ENCODE peak calls at places on chromosomes 11 and 22, in four cellular contexts. I, Q, P and V are unnamed samples.

GRCh38 chr11:11505190-11505589 is 116.6 kb downstream of the GALNT18 start:
- DNase-seq in Q (no peak), I (no peak), P (no peak), V (no peak)

GRCh38 chr11:46099973-46100335 is 21.3 kb downstream of the PHF21A start:
- DNase-seq in P (no peak), Q (no peak), I (no peak), V (no peak)

GRCh38 chr22:24155597-24156145 is 25.6 kb upstream of the SUSD2 start:
- DNase-seq in Q (peak), P (no peak), I (no peak), V (peak)

GRCh38 chr11:112265659-112266409 is 5.2 kb upstream of the PLET1 start:
- DNase-seq in P (no peak), I (no peak), Q (no peak), V (no peak)

GRCh38 chr11:74397531-74398243 is 546 bp downstream of the PGM2L1 start:
- DNase-seq in Q (peak), P (peak), I (no peak), V (peak)

GRCh38 chr22:39214383-39215069 is 30.3 kb downstream of the PDGFB start:
- DNase-seq in P (no peak), I (no peak), Q (peak), V (no peak)

GRCh38 chr11:71203681-71204080 is 48.7 kb downstream of the SHANK2 start:
- DNase-seq in I (no peak), Q (no peak), P (no peak), V (no peak)

GRCh38 chr11:107549253-107549953 is 16.1 kb downstream of the ALKBH8 start:
- DNase-seq in Q (peak), P (peak), I (no peak), V (peak)

GRCh38 chr22:36617694-36618522 is 85.6 kb downstream of the CACNG2 start:
- DNase-seq in Q (no peak), I (no peak), P (no peak), V (no peak)

GRCh38 chr11:46674463-46675287 is 25.7 kb downstream of the ARHGAP1 start:
- DNase-seq in Q (peak), P (peak), I (no peak), V (peak)

GRCh38 chr22:19723165-19723989 is at the start of gene GP1BB:
- DNase-seq in P (peak), I (no peak), Q (no peak), V (peak)

GRCh38 chr22:35604671-35605457 is 12.3 kb downstream of the MB start:
- DNase-seq in Q (no peak), I (no peak), P (peak), V (no peak)

GRCh38 chr11:116693206-116694016 is 79.4 kb downstream of the BUD13 start:
- DNase-seq in I (no peak), Q (no peak), P (no peak), V (no peak)

GRCh38 chr11:129846508-129847335 is 31.1 kb downstream of the TMEM45B start:
- DNase-seq in P (no peak), Q (peak), I (peak), V (no peak)

GRCh38 chr11:67120881-67121710 is 2.0 kb downstream of the KDM2A start:
- DNase-seq in I (peak), P (peak), Q (no peak), V (no peak)
- TF ChIP-seq TARDBP in I (no peak), P (no peak), Q (no peak), V (no peak)

GRCh38 chr11:5736396-5736795 is at the start of gene OR56B1:
- DNase-seq in P (no peak), Q (no peak), I (no peak), V (no peak)
- TF ChIP-seq SP1 in P (no peak), Q (no peak), I (no peak), V (no peak)

GRCh38 chr22:40411506-40411861 is 41.1 kb downstream of the SGSM3 start:
- DNase-seq in P (no peak), Q (no peak), I (no peak), V (no peak)
- TF ChIP-seq TARDBP in P (no peak), Q (no peak), I (no peak), V (no peak)

GRCh38 chr11:8813658-8814057 is 97.3 kb upstream of the AKIP1 start:
- DNase-seq in P (peak), Q (peak), I (no peak), V (peak)
- TF ChIP-seq SP1 in P (no peak), Q (no peak), I (no peak), V (no peak)

DNA sequence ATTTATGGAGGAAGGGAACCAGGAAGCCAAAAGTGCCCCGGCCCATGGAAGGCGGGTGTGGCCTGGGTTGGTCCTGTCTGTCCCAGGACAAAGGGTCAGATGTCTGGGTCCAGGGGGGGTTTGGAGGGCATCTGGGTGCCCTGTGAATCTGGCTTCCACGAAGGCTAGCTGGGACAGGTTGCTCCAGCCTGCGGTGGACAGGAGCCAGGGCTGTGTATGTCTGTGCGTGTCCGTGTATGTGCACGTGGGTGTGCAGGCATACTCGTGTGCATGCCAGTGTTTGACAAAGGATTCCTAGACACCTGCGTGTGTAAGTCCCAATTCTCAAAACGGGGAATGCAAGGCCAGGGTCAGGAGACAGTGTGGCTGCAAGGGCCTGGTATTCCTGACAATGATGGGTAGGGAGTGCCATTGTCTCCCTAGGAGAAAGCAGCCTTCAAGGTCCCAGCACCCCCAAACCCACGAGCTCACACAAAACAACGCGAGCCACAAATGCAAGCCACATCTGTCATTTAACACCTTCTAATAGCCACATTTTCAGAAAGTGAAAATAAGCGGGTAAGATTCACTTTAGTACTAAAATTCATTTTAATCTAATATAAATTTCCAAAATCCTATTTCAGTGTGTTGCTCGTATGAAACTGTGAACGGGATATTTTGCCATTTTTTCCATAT is 78.4 kb upstream of the WNT7B start:
- DNase-seq in P (no peak), I (no peak), Q (no peak), V (no peak)
- TF ChIP-seq TARDBP in P (no peak), I (no peak), Q (no peak), V (no peak)

DNA sequence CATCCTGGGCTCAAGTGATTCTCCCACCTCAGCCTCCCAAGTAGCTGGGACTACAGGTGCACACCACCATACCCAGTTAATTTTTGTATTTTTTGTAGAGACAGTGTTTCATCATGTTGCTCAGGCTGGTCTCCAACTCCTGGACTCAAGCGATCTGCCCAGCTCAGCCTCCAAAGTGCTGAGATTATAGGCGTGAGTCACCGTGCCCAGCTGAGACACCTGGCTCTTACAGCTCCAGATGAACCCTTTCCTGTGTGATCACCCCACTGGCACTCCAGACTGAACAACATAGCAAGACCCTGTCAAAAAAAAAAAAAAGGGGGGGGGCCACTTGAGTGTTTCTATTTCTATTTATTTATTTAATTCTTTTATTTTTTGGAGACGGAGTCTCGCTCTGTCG is 1.0 kb upstream of the ADSL start:
- DNase-seq in I (no peak), P (peak), Q (no peak), V (no peak)
- TF ChIP-seq SP1 in I (no peak), P (no peak), Q (no peak), V (no peak)

DNA sequence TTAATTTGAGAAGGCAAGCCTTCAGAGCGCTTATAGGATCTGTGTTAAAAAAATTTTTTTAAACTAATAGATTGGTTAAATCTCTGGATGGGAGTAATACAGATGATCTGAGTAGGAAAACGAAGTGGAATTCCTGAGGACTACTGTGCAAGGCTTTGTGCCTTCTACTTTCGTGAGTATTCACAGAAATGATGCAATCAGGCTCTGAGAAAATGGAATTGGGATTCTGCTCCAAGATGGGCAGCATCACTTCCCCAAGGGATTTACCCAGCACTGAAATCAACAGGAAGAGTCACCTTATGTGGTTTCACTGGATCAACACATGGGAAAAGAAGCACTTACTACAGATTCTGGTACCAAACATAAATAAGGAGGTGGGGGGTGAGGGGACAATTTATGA is 12.5 kb downstream of the KMT5B start:
- DNase-seq in P (no peak), Q (no peak), I (no peak), V (no peak)
- TF ChIP-seq TARDBP in P (no peak), Q (no peak), I (no peak), V (no peak)

GRCh38 chr11:123653405-123653996 is 923 bp downstream of the SCN3B start:
- DNase-seq in Q (no peak), I (no peak), P (no peak), V (no peak)

GRCh38 chr11:123653997-123654565 is 343 bp downstream of the SCN3B start:
- DNase-seq in I (no peak), Q (no peak), P (peak), V (peak)

GRCh38 chr11:123645576-123645975 is 8.8 kb downstream of the SCN3B start:
- DNase-seq in I (no peak), P (no peak), Q (no peak), V (no peak)

GRCh38 chr11:123654566-123655081 is at the start of gene SCN3B:
- DNase-seq in I (no peak), Q (peak), P (peak), V (peak)

GRCh38 chr11:123650901-123651300 is 3.5 kb downstream of the SCN3B start:
- DNase-seq in P (no peak), Q (no peak), I (no peak), V (no peak)
- TF ChIP-seq SP1 in P (no peak), Q (no peak), I (no peak), V (no peak)

DNA sequence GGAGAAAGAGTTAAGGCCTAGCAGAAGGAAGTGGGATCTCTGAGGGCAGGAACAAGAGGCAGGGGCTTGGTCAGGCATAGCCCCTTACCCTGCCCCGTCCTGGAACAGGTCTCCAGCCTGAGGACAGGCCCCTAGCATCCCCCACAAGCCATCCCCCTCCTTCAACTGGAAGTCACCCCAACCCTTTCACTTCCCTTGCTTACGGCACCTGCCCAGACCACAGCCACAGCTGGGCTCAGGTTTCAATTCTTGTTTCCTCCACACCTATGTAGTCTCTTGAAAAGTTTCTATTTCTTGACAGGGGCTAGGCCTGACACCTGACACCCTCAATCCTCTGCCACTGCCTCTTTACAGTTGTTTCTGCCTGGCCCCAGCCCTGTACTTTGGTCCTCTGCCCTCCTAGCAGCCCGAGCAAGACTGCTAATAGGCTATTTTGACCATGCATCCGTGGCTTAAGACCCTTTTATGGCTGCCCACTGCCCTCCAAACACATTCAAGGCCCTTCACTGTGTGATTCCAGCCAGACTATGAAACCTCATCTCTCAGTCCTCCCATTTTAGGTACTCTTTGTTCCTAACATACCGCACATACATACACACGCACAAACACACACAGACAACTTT is 10.9 kb upstream of the FCHSD2 start:
- DNase-seq in P (no peak), Q (no peak), I (peak), V (no peak)
- TF ChIP-seq TARDBP in P (no peak), Q (no peak), I (peak), V (no peak)

DNA sequence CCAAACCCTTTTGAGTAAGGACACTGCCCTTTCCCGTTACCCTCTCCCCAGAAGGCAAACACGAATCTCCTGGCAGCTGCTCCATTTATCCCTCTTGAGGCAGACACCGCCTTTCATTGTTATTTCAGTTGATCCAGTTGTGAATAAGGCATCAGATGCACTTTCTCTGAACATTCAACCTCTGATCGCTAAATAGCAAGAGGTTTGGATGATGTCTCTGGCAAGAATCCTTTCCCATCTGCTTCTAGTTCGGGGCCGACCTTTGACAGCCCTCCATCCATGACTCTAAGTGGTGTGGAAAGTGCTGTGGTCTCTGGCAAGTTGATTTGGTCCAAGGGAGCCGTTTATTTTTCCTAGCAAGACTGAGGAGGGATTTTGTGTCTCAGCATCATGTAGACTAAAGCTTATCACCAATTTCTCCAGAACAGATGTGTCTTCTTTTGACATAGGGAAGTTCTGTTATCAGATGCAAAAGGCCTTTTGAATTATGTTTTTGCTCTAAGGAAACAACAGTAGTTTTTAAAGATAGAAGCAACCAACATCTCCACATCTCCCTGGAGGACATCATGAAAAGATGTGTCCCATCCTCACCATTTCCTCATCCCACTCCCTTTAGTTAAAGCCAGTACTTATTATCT is 123.6 kb downstream of the CCDC34 start:
- DNase-seq in P (no peak), I (no peak), Q (no peak), V (no peak)
- TF ChIP-seq SP1 in P (no peak), I (no peak), Q (no peak), V (no peak)